ENCODE peak calls at places on chromosomes 6 and 20, in five cellular contexts. G is K562, B is tibial nerve, C is HCT116, Y is brain microvascular endothelial cell. H is an unnamed sample.

GRCh38 chr6:132133734-132134490 is 182.7 kb upstream of the CCN2 start:
- DNase-seq in C (no peak), G (no peak), Y (peak; percentile 76), B (peak; percentile 52), H (no peak)

GRCh38 chr6:92114091-92114490 is 1305.3 kb downstream of the EPHA7 start:
- DNase-seq in Y (no peak), B (no peak), C (no peak), G (no peak), H (no peak)

GRCh38 chr20:40414843-40415615 is 274.0 kb downstream of the MAFB start:
- DNase-seq in C (no peak), Y (no peak), G (no peak), B (no peak), H (peak; percentile 57)

GRCh38 chr20:6513586-6513985 is 253.9 kb upstream of the BMP2 start:
- DNase-seq in Y (no peak), G (no peak), B (no peak), C (no peak), H (no peak)

GRCh38 chr20:50704971-50705370 is 13.6 kb upstream of the RIPOR3 start:
- DNase-seq in G (no peak), Y (no peak), C (no peak), B (no peak), H (no peak)

GRCh38 chr6:161748535-161749386 is 474.9 kb upstream of the AGPAT4 start:
- DNase-seq in Y (peak; percentile 37), C (peak; percentile 33), G (peak; percentile 61), B (peak; percentile 22), H (peak; percentile 8)

GRCh38 chr6:4491501-4492260 is 284.5 kb upstream of the CDYL start:
- DNase-seq in Y (peak; percentile 13), B (no peak), G (no peak), C (no peak), H (no peak)

GRCh38 chr6:4813055-4813454 is 36.9 kb downstream of the CDYL start:
- DNase-seq in G (no peak), B (no peak), C (no peak), Y (no peak), H (no peak)

GRCh38 chr20:49282584-49283171 is 4.8 kb upstream of the ZNFX1 start:
- DNase-seq in C (no peak), G (no peak), B (no peak), Y (no peak), H (no peak)

GRCh38 chr6:36114798-36115408 is 15.4 kb upstream of the MAPK13 start:
- DNase-seq in C (no peak), B (no peak), Y (no peak), G (no peak), H (no peak)

GRCh38 chr6:165671222-165671715 is 8.2 kb upstream of the PDE10A start:
- DNase-seq in G (no peak), Y (no peak), B (no peak), C (no peak), H (no peak)

GRCh38 chr6:95949985-95950384 is 65.8 kb upstream of the FUT9 start:
- DNase-seq in C (no peak), G (no peak), Y (no peak), B (no peak), H (no peak)

GRCh38 chr6:25340854-25341552 is 61.8 kb downstream of the CARMIL1 start:
- DNase-seq in B (no peak), C (no peak), G (no peak), Y (no peak), H (no peak)

GRCh38 chr20:64115171-64115911 is 8.0 kb upstream of the NPBWR2 start:
- DNase-seq in Y (no peak), B (no peak), G (no peak), C (no peak), H (no peak)

GRCh38 chr6:125025164-125025854 is 63.1 kb downstream of the RNF217 start:
- DNase-seq in Y (no peak), B (no peak), G (no peak), C (no peak), H (no peak)

GRCh38 chr20:36808317-36809257 is 35.0 kb upstream of the DSN1 start:
- DNase-seq in B (peak; percentile 70), Y (peak; percentile 84), G (peak; percentile 85), C (peak; percentile 42), H (peak; percentile 88)

GRCh38 chr20:53718142-53718481 is 124.5 kb upstream of the ZNF217 start:
- DNase-seq in G (no peak), B (no peak), C (no peak), Y (no peak), H (no peak)

GRCh38 chr6:30500421-30501069 is 11.2 kb downstream of the HLA-E start:
- DNase-seq in G (no peak), B (no peak), C (no peak), Y (peak; percentile 25), H (no peak)

GRCh38 chr6:111585969-111586315 is 19.7 kb downstream of the TRAF3IP2 start:
- DNase-seq in Y (no peak), C (no peak), B (no peak), G (no peak), H (no peak)

GRCh38 chr6:150209415-150209814 is 66.6 kb downstream of the PPP1R14C start:
- DNase-seq in G (no peak), B (no peak), Y (no peak), C (no peak), H (no peak)

GRCh38 chr6:28814032-28814976 is 109.5 kb downstream of the TRIM27 start:
- DNase-seq in B (no peak), Y (no peak), G (no peak), C (no peak), H (no peak)

GRCh38 chr20:57625181-57625958 is 5.1 kb upstream of the ZBP1 start:
- DNase-seq in B (no peak), C (no peak), Y (no peak), G (no peak), H (no peak)

GRCh38 chr6:46199387-46199786 is 28.6 kb upstream of the ENPP5 start:
- DNase-seq in Y (no peak), C (no peak), B (no peak), G (no peak), H (no peak)

GRCh38 chr6:53464483-53464882 is 80.4 kb downstream of the GCLC start:
- DNase-seq in G (no peak), Y (no peak), C (no peak), B (no peak), H (no peak)

GRCh38 chr6:151154418-151154817 is 85.3 kb upstream of the AKAP12 start:
- DNase-seq in C (no peak), G (no peak), Y (peak; percentile 9), B (no peak), H (peak; percentile 42)

GRCh38 chr6:112330071-112330876 is 16.9 kb upstream of the RFPL4B start:
- DNase-seq in C (no peak), G (no peak), B (no peak), Y (no peak), H (peak; percentile 56)

DNA sequence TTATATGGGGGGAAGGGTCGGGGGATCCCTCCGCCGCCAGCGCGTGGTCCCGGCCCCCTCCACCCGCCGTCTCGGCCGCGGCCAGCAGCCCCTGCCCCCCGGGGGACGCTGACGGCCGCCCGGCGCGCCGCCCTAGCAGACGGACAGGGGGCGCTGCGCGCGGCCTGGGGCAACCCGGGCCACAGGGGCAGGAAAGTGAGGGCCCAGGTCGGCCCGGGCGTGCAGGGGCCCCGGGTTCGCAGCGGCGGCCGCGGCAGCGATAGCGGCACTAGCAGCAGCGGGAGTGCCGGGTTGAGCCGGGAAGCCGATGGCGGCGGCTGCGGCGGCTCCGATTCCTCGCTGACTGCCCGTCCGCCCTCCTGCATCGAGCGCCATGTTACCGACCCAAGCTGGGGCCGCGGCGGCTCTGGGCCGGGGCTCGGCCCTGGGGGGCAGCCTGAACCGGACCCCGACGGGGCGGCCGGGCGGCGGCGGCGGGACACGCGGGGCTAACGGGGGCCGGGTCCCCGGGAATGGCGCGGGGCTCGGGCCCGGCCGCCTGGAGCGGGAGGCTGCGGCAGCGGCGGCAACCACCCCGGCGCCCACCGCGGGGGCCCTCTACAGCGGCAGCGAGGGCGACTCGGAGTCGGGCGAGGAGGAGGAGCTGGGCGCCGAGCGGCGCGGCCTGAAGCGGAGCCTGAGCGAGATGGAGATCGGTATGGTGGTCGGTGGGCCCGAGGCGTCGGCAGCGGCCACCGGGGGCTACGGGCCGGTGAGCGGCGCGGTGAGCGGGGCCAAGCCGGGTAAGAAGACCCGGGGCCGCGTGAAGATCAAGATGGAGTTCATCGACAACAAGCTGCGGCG is 436 bp downstream of the SRF start:
- DNase-seq in G (no peak), Y (no peak), B (no peak), C (no peak), H (no peak)
- TF ChIP-seq CTCF in G (peak; percentile 89), Y (peak; percentile 42), B (peak; percentile 96), C (no peak), H (peak; percentile 78)

GRCh38 chr6:73364121-73364520 is 1.7 kb downstream of the KHDC3L start:
- DNase-seq in C (no peak), Y (no peak), B (no peak), G (no peak), H (no peak)
- H3K27ac ChIP-seq in C (no peak overlapping the region), Y (no peak overlapping the region), B (no peak overlapping the region), G (no peak overlapping the region), H (no peak overlapping the region)

GRCh38 chr6:159252955-159253508 is 83.8 kb downstream of the FNDC1 start:
- DNase-seq in C (peak; percentile 33), B (no peak), Y (peak; percentile 35), G (peak; percentile 69), H (peak; percentile 88)
- TF ChIP-seq CTCF in C (peak; percentile 36), B (peak; percentile 46), Y (peak; percentile 64), G (peak; percentile 53), H (peak; percentile 70)

GRCh38 chr6:37136821-37137200 is 33.1 kb upstream of the PIM1 start:
- DNase-seq in C (no peak), Y (no peak), G (no peak), B (no peak), H (no peak)
- H3K27ac ChIP-seq in C (peak overlapping the region; percentile 57), Y (peak overlapping the region; percentile 98), G (no peak overlapping the region), B (no peak overlapping the region), H (peak overlapping the region; percentile 79)

GRCh38 chr20:34070079-34070439 is 42.0 kb downstream of the EIF2S2 start:
- DNase-seq in C (no peak), B (no peak), Y (no peak), G (no peak), H (no peak)
- TF ChIP-seq CTCF in C (no peak), B (peak; percentile 12), Y (no peak), G (no peak), H (peak; percentile 58)

H was measured in RWPE1.